ENCODE peak calls at places on chromosomes 6 and 20, in eight cellular contexts. E, M, O, S, D, W, I and V are unnamed samples.

GRCh38 chr20:23607497-23608245 is 2.0 kb upstream of the CST9 start:
- DNase-seq in E (no peak), M (no peak), O (no peak), S (no peak), D (no peak), W (no peak), I (no peak), V (no peak)

GRCh38 chr6:138787138-138787537 is 8.7 kb upstream of the ECT2L start:
- DNase-seq in E (no peak), M (no peak), O (no peak), S (no peak), D (no peak), W (no peak), I (no peak), V (no peak)

GRCh38 chr6:123276439-123277045 is 280.5 kb downstream of the CLVS2 start:
- DNase-seq in E (no peak), M (no peak), O (no peak), S (no peak), D (no peak), W (no peak), I (peak), V (no peak)

GRCh38 chr6:72683797-72684196 is 61.9 kb downstream of the KCNQ5 start:
- DNase-seq in E (no peak), M (no peak), O (no peak), S (no peak), D (no peak), W (peak), I (no peak), V (no peak)

GRCh38 chr20:14553774-14554524 is 216.5 kb upstream of the FLRT3 start:
- DNase-seq in E (peak), M (no peak), O (no peak), S (peak), D (no peak), W (no peak), I (no peak), V (no peak)

GRCh38 chr20:10412591-10413408 is 21.2 kb downstream of the MKKS start:
- DNase-seq in E (peak), M (no peak), O (no peak), S (peak), D (no peak), W (no peak), I (no peak), V (no peak)

GRCh38 chr20:667351-668034 is 8.1 kb downstream of the SCRT2 start:
- DNase-seq in E (peak), M (no peak), O (peak), S (peak), D (no peak), W (peak), I (peak), V (no peak)

GRCh38 chr20:11261533-11262000 is 587.8 kb upstream of the JAG1 start:
- DNase-seq in E (peak), M (no peak), O (no peak), S (peak), D (no peak), W (peak), I (no peak), V (no peak)

GRCh38 chr6:37239950-37240713 is 17.4 kb upstream of the TBC1D22B start:
- DNase-seq in E (peak), M (peak), O (peak), S (peak), D (no peak), W (peak), I (peak), V (peak)

GRCh38 chr20:24676353-24676977 is 207.0 kb downstream of the SYNDIG1 start:
- DNase-seq in E (no peak), M (no peak), O (no peak), S (no peak), D (no peak), W (no peak), I (no peak), V (no peak)

GRCh38 chr20:62692176-62692575 is 16.5 kb upstream of the NTSR1 start:
- DNase-seq in E (no peak), M (no peak), O (no peak), S (no peak), D (no peak), W (no peak), I (no peak), V (no peak)

GRCh38 chr6:142900467-142900961 is 44.5 kb downstream of the HIVEP2 start:
- DNase-seq in E (peak), M (no peak), O (no peak), S (peak), D (no peak), W (no peak), I (no peak), V (no peak)

GRCh38 chr6:144223686-144224085 is 61.4 kb upstream of the UTRN start:
- DNase-seq in E (no peak), M (no peak), O (no peak), S (no peak), D (no peak), W (no peak), I (no peak), V (no peak)

GRCh38 chr20:3175270-3175669 is 1.9 kb upstream of the LZTS3 start:
- DNase-seq in E (no peak), M (no peak), O (no peak), S (no peak), D (no peak), W (no peak), I (no peak), V (no peak)

GRCh38 chr6:75317503-75318206 is 33.1 kb upstream of the TMEM30A start:
- DNase-seq in E (peak), M (no peak), O (no peak), S (peak), D (no peak), W (no peak), I (no peak), V (no peak)

GRCh38 chr6:46419576-46420002 is 71.7 kb downstream of the RCAN2 start:
- DNase-seq in E (peak), M (peak), O (peak), S (peak), D (no peak), W (peak), I (peak), V (peak)

GRCh38 chr20:4484431-4485057 is 237.2 kb upstream of the PRND start:
- DNase-seq in E (no peak), M (no peak), O (no peak), S (no peak), D (no peak), W (no peak), I (no peak), V (peak)

GRCh38 chr6:113246186-113246585 is 611.0 kb upstream of the MARCKS start:
- DNase-seq in E (no peak), M (no peak), O (no peak), S (peak), D (no peak), W (no peak), I (no peak), V (no peak)